ENCODE peak calls at places on chromosomes 6 and 20, in eight cellular contexts. X is mucosa of descending colon; P is T-helper 9 cell; W is activated T-cell treated with anti-CD3 and anti-CD28 coated beads, Interleukin-2, amount 50 U/mL, for 72 hours; J is cardiac fibroblast; F is NCI-H345; H is nucleus accumbens; A is hypothalamus. R is an unnamed sample.
A peak's percentile ranks its signal among the peaks of the same experiment; 100 is the strongest.

GRCh38 chr20:49260218-49260617 is 17.6 kb downstream of the ZNFX1 start:
- DNase-seq in X (no peak), P (no peak), W (no peak), J (no peak), F (no peak), H (no peak), A (no peak), R (no peak)

GRCh38 chr20:44720994-44721784 is 6.0 kb downstream of the CCN5 start:
- DNase-seq in X (no peak), P (no peak), W (no peak), J (peak; percentile 95), F (no peak), H (no peak), A (no peak), R (peak; percentile 89)

GRCh38 chr6:148736779-148737412 is 9.9 kb upstream of the UST start:
- DNase-seq in X (no peak), P (no peak), W (no peak), J (no peak), F (no peak), H (no peak), A (no peak), R (no peak)

GRCh38 chr6:42724825-42725224 is 2.4 kb upstream of the PRPH2 start:
- DNase-seq in X (no peak), P (no peak), W (no peak), J (no peak), F (no peak), H (no peak), A (no peak), R (no peak)

GRCh38 chr6:108798672-108799355 is 49.4 kb upstream of the ARMC2 start:
- DNase-seq in X (peak; percentile 73), P (peak; percentile 34), W (peak; percentile 45), J (peak; percentile 45), F (no peak), H (peak; percentile 29), A (peak; percentile 47), R (no peak)

GRCh38 chr20:33178726-33179125 is 10.8 kb downstream of the BPIFA2 start:
- DNase-seq in X (no peak), P (no peak), W (no peak), J (no peak), F (no peak), H (no peak), A (no peak), R (no peak)

GRCh38 chr6:43856005-43856765 is 86.2 kb downstream of the VEGFA start:
- DNase-seq in X (no peak), P (no peak), W (no peak), J (peak; percentile 30), F (no peak), H (no peak), A (no peak), R (peak; percentile 47)

GRCh38 chr6:17653198-17653881 is 53.2 kb downstream of the FAM8A1 start:
- DNase-seq in X (no peak), P (no peak), W (no peak), J (no peak), F (no peak), H (no peak), A (no peak), R (peak; percentile 24)

GRCh38 chr6:1766663-1767062 is 156.9 kb downstream of the FOXC1 start:
- DNase-seq in X (no peak), P (no peak), W (no peak), J (peak; percentile 45), F (no peak), H (no peak), A (no peak), R (peak; percentile 34)

GRCh38 chr20:38272961-38273360 is 12.4 kb upstream of the KIAA1755 start:
- DNase-seq in X (no peak), P (no peak), W (no peak), J (peak; percentile 66), F (no peak), H (no peak), A (no peak), R (peak; percentile 87)

GRCh38 chr6:159654483-159655098 is 38.5 kb downstream of the SOD2 start:
- DNase-seq in X (no peak), P (no peak), W (peak; percentile 6), J (peak; percentile 80), F (peak; percentile 75), H (no peak), A (no peak), R (peak; percentile 75)

GRCh38 chr20:49188101-49188784 is at the start of gene STAU1:
- DNase-seq in X (peak; percentile 97), P (peak; percentile 91), W (peak; percentile 96), J (peak; percentile 98), F (peak; percentile 99), H (peak; percentile 96), A (peak; percentile 98), R (peak; percentile 98)

GRCh38 chr6:118717106-118717505 is 65.7 kb upstream of the CEP85L start:
- DNase-seq in X (no peak), P (no peak), W (no peak), J (no peak), F (no peak), H (no peak), A (no peak), R (no peak)

GRCh38 chr20:1894951-1895673 is at the start of gene SIRPA:
- DNase-seq in X (no peak), P (no peak), W (peak; percentile 9), J (peak; percentile 76), F (peak; percentile 47), H (peak; percentile 78), A (peak; percentile 86), R (peak; percentile 67)

GRCh38 chr20:41358717-41359116 is 7.9 kb downstream of the EMILIN3 start:
- DNase-seq in X (no peak), P (no peak), W (no peak), J (no peak), F (no peak), H (no peak), A (no peak), R (no peak)